ENCODE peak calls at places on chromosome 5, in six cellular contexts. G is GM23338, W is pancreas, I is immature natural killer cell, R is sigmoid colon, Z is ELR. X is an unnamed sample.

GRCh38 chr5:83368317-83368716 is 103.2 kb upstream of the VCAN start:
- DNase-seq in G (no peak), W (no peak), I (no peak), R (no peak), Z (peak), X (no peak)

GRCh38 chr5:83718195-83718825 is 2.3 kb downstream of the HAPLN1 start:
- DNase-seq in G (peak), W (no peak), I (no peak), R (no peak), Z (peak), X (no peak)

GRCh38 chr5:14534773-14535172 is 46.8 kb upstream of the OTULINL start:
- DNase-seq in G (peak), W (no peak), I (no peak), R (no peak), Z (no peak), X (no peak)

GRCh38 chr5:110651507-110651906 is 75.0 kb downstream of the TMEM232 start:
- DNase-seq in G (no peak), W (no peak), I (no peak), R (no peak), Z (no peak), X (no peak)

GRCh38 chr5:112339761-112340160 is 79.3 kb downstream of the EPB41L4A start:
- DNase-seq in G (no peak), W (no peak), I (no peak), R (no peak), Z (no peak), X (no peak)

GRCh38 chr5:40755093-40755406 is 711 bp downstream of the TTC33 start:
- DNase-seq in G (peak), W (peak), I (peak), R (peak), Z (peak), X (peak)

GRCh38 chr5:159184858-159185381 is 24.4 kb downstream of the RNF145 start:
- DNase-seq in G (no peak), W (no peak), I (no peak), R (no peak), Z (peak), X (no peak)

GRCh38 chr5:54309237-54309636 is 1.1 kb downstream of the ARL15 start:
- DNase-seq in G (no peak), W (no peak), I (no peak), R (no peak), Z (peak), X (no peak)

GRCh38 chr5:127885176-127885575 is 182.0 kb downstream of the CCDC192 start:
- DNase-seq in G (no peak), W (no peak), I (no peak), R (no peak), Z (no peak), X (no peak)

GRCh38 chr5:8135742-8136141 is 266.8 kb downstream of the MTRR start:
- DNase-seq in G (no peak), W (no peak), I (no peak), R (no peak), Z (no peak), X (no peak)

GRCh38 chr5:95791751-95792150 is 30.8 kb downstream of the GLRX start:
- DNase-seq in G (no peak), W (no peak), I (no peak), R (no peak), Z (no peak), X (no peak)

GRCh38 chr5:140565024-140565779 is 574 bp downstream of the SLC35A4 start:
- DNase-seq in G (no peak), W (no peak), I (no peak), R (no peak), Z (peak), X (no peak)

GRCh38 chr5:24633705-24634325 is 11.0 kb downstream of the CDH10 start:
- DNase-seq in G (peak), W (no peak), I (no peak), R (no peak), Z (peak), X (no peak)

GRCh38 chr5:73867344-73868335 is 241.6 kb downstream of the ARHGEF28 start:
- DNase-seq in G (no peak), W (no peak), I (no peak), R (no peak), Z (peak), X (no peak)

GRCh38 chr5:151257731-151258715 is 5.0 kb downstream of the GM2A start:
- DNase-seq in G (no peak), W (no peak), I (no peak), R (no peak), Z (peak), X (no peak)

GRCh38 chr5:159508344-159508743 is 178.1 kb upstream of the IL12B start:
- DNase-seq in G (no peak), W (no peak), I (no peak), R (no peak), Z (no peak), X (no peak)

GRCh38 chr5:116736671-116737070 is 162.0 kb upstream of the SEMA6A start:
- DNase-seq in G (no peak), W (no peak), I (no peak), R (no peak), Z (no peak), X (no peak)

GRCh38 chr5:73022480-73023169 is 66.8 kb downstream of the FCHO2 start:
- DNase-seq in G (no peak), W (no peak), I (no peak), R (no peak), Z (no peak), X (no peak)

GRCh38 chr5:1553642-1554409 is 30.1 kb upstream of the LPCAT1 start:
- DNase-seq in G (no peak), W (peak), I (no peak), R (peak), Z (no peak), X (no peak)

GRCh38 chr5:71830626-71831539 is 111.8 kb downstream of the CARTPT start:
- DNase-seq in G (peak), W (peak), I (no peak), R (peak), Z (peak), X (peak)